ENCODE peak calls at places on chromosomes 13 and 19, in six cellular contexts. G, O, Y, Q, A and S are unnamed samples.

GRCh38 chr19:16771618-16772017 is 52.0 kb downstream of the NWD1 start:
- DNase-seq in G (peak), O (peak), Y (peak), Q (peak), A (peak), S (peak)

GRCh38 chr19:32063601-32064000 is 281.8 kb upstream of the ZNF507 start:
- DNase-seq in G (no peak), O (no peak), Y (no peak), Q (no peak), A (no peak), S (no peak)

GRCh38 chr13:98284677-98285076 is 107.6 kb upstream of the RNF113B start:
- DNase-seq in G (no peak), O (no peak), Y (no peak), Q (no peak), A (no peak), S (no peak)

GRCh38 chr19:41263042-41263849 is 926 bp upstream of the HNRNPUL1 start:
- DNase-seq in G (peak), O (peak), Y (peak), Q (peak), A (peak), S (no peak)

GRCh38 chr13:99086149-99086868 is 108.4 kb upstream of the DOCK9 start:
- DNase-seq in G (peak), O (peak), Y (peak), Q (peak), A (peak), S (peak)

GRCh38 chr19:33388817-33389573 is 15.5 kb downstream of the CEBPG start:
- DNase-seq in G (no peak), O (no peak), Y (peak), Q (no peak), A (no peak), S (no peak)

GRCh38 chr13:27374126-27374613 is 50.2 kb upstream of the GTF3A start:
- DNase-seq in G (no peak), O (no peak), Y (no peak), Q (no peak), A (no peak), S (no peak)

GRCh38 chr19:6238643-6239281 is 41.0 kb downstream of the MLLT1 start:
- DNase-seq in G (peak), O (no peak), Y (no peak), Q (no peak), A (no peak), S (no peak)

GRCh38 chr13:76012091-76012721 is 376.1 kb downstream of the LMO7 start:
- DNase-seq in G (peak), O (no peak), Y (no peak), Q (peak), A (peak), S (no peak)

GRCh38 chr19:57241181-57241580 is 749 bp downstream of the ZNF805 start:
- DNase-seq in G (peak), O (no peak), Y (no peak), Q (peak), A (no peak), S (no peak)

GRCh38 chr13:70784590-70784989 is 676.3 kb upstream of the KLHL1 start:
- DNase-seq in G (no peak), O (no peak), Y (no peak), Q (no peak), A (no peak), S (no peak)

GRCh38 chr19:17075035-17075859 is at the start of the genes HAUS8 and MYO9B:
- DNase-seq in G (peak), O (peak), Y (peak), Q (peak), A (peak), S (peak)

GRCh38 chr13:109385161-109385560 is 401.2 kb downstream of the IRS2 start:
- DNase-seq in G (peak), O (no peak), Y (no peak), Q (no peak), A (no peak), S (no peak)

GRCh38 chr19:34308381-34309367 is 54.3 kb downstream of the GARRE1 start:
- DNase-seq in G (no peak), O (no peak), Y (no peak), Q (no peak), A (no peak), S (no peak)

GRCh38 chr19:43752287-43752875 is 2.4 kb downstream of the SMG9 start:
- DNase-seq in G (no peak), O (no peak), Y (no peak), Q (peak), A (no peak), S (no peak)

DNA sequence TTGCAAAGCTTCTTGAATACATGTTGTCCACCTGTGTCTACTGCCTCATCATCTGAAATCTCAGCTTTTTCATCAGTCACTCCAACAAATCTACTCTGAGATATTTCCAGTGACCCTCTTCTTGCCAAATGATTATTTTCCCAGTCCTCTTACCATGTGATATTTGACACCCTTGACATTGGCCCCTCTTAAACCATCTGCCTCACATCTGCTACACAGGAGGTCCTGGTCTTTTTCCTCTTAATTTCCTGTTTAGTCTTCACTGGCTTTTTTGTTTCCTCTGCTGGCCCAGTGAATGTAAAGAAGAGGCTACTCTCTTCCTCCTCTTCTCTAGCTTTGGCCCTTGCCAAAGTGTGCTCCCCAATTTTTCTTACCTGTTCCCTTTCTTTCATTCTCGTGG is 218.7 kb downstream of the DNAJC15 start:
- DNase-seq in G (peak), O (no peak), Y (no peak), Q (no peak), A (no peak), S (no peak)
- H3K23ac ChIP-seq in G (no peak), O (no peak), Y (no peak), Q (no peak), A (no peak), S (no peak)

DNA sequence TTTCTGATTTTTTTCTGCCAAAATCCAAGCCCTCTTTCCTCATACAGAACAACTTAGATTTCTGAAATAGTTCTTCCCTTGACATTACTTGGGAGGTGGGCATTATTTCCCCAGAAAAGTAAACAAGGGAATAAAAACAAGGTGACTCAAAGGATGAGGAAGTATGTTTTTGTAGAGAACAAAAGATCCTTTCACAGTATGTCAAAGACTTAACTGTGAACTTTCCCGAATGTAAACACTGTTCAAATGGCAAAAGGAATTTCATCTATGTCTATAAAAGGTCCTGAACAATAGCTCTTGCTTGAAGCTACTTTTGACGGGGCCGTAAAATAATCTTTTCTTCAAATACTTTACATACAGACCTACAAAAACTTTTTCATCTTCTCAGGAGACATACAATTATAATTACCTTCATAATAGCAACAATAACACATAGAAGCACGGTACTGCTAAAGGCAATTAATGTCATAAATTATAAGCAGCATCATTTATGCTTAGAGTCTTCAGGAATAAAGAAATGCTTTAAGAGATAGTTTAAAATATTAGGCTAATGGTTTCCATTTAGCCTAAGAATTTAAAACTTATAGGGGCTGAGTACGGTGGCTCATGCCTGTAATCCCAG is 191.1 kb downstream of the RGCC start:
- DNase-seq in G (peak), O (no peak), Y (no peak), Q (peak), A (peak), S (no peak)
- H3K4me2 ChIP-seq in G (no peak), O (no peak), Y (no peak), Q (no peak), A (no peak), S (no peak)

DNA sequence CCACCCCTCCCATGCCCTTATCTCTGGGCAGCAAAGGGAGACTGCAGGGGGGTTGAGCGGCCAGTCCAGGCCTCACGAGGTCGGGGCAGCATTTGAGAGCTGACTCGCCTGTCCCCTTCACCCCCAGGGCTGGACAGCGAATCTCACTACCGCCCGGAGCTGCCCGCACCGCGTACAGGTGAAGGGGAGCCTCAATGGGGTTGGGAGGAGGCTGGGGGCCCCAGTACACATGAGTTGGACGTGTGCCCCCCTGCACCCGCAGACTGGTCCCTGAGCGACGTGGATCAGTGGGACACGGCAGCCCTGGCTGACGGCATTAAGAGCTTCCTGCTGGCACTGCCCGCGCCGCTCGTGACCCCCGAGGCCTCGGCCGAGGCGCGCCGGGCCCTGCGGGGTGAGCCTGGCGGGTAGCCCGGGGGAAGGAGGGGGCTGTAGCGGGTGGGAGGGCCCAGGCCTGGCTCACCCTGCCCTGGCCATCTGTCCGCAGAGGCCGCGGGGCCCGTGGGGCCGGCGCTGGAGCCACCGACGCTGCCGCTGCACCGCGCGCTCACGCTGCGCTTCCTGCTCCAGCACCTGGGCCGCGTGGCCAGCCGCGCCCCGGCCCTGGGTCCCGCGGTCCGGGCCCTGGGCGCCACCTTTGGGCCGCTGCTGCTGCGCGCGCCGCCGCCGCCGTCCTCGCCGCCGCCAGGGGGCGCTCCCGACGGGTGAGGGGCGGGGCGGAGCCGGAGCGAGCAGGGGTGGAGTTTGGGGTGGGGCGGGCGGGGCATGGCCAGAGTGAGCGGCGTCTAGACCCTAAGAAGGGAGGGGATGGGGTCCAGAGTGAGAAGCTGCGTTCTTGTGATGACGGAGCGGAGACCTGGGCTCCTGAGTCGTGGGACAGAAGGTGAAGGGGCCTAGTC is 8.1 kb downstream of the PIK3R2 start:
- DNase-seq in G (peak), O (peak), Y (peak), Q (no peak), A (peak), S (peak)
- H2AFZ ChIP-seq in G (peak), O (no peak), Y (no peak), Q (no peak), A (no peak), S (peak)

DNA sequence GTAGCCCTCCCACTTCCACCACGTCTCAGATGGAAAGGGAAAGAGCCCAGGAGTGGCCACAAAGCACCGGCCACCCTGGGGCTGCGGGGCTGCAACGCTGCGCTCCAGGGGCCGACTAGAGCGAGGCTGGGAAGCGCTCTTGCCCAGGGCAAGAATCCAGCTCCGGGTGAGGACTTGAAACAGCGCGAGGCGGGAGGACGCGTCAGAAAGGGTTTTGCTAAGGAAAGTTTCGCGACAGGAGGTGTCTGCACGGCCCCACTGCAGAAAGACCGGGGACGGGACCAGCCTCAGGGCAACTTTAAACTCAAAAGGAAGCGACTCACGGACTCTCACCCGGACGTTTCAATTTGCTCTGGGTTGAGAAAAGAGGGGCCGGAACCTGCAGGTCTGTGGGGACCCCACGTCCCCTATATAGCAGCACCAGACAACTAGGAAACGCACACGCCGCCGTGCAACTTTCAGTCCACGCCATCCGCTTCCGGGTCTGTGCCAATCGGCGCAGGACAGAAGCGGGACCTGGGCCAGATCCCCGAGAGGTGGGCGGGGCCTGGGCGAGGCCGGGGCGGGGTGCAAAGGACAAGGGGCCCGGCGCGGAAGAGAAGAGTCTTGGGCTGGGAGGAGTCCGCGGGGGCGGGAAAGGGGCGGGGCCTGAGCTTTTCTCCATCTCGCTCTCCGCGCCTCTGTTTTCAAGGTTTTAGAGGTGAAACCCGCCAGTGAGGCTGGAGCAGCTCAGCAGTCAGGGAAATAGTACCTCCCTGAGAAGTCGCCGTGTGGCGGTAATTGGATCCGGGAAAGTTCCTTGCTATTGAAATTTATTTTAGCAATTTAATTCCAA is at the start of gene ZNF816:
- DNase-seq in G (peak), O (peak), Y (peak), Q (peak), A (peak), S (peak)
- H3K23ac ChIP-seq in G (peak), O (no peak), Y (no peak), Q (no peak), A (no peak), S (peak)

GRCh38 chr13:52158629-52159158 is 703 bp downstream of the NEK3 start:
- DNase-seq in G (peak), O (no peak), Y (no peak), Q (peak), A (peak), S (no peak)

GRCh38 chr13:52159159-52159982 is at the start of gene NEK3:
- DNase-seq in G (peak), O (peak), Y (peak), Q (peak), A (peak), S (peak)

GRCh38 chr13:52160053-52160452 is 656 bp upstream of the NEK3 start:
- DNase-seq in G (no peak), O (no peak), Y (no peak), Q (no peak), A (no peak), S (no peak)

GRCh38 chr13:52162279-52163101 is 3.1 kb upstream of the NEK3 start:
- DNase-seq in G (peak), O (no peak), Y (no peak), Q (peak), A (no peak), S (peak)

DNA sequence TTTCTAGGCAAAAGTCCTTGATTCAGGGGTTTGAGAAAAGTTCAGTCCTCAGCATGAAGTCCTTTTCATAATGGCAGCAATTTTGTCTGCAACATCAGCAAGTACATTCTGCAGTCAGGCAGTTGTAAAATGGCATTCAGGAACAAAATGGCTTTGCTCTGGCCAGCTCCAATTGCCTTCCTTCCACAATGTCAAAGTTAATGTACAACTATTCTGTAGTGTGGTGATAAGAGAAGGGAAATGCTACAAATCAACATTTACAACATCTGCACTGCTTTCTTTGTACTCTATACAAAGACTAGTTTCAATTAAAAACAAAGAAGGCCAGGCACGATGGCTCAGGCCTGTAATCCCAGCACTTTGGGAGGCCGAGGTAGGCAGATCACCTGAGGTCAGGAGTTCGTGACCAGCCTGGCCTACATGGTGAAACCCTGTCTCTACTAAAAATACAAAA is 1.8 kb upstream of the NEK3 start:
- DNase-seq in G (no peak), O (no peak), Y (no peak), Q (no peak), A (no peak), S (no peak)
- H3K4me2 ChIP-seq in G (no peak), O (no peak), Y (no peak), Q (no peak), A (no peak), S (no peak)

GRCh38 chr13:30091691-30092090 is 215.7 kb downstream of the KATNAL1 start:
- DNase-seq in G (no peak), O (no peak), Y (no peak), Q (no peak), A (no peak), S (no peak)
- H2AFZ ChIP-seq in G (no peak), O (no peak), Y (no peak), Q (no peak), A (no peak), S (no peak)

GRCh38 chr19:11539495-11540365 is 1.1 kb downstream of the CNN1 start:
- DNase-seq in G (peak), O (no peak), Y (peak), Q (peak), A (no peak), S (no peak)

GRCh38 chr19:11535792-11536595 is 2.7 kb upstream of the CNN1 start:
- DNase-seq in G (peak), O (peak), Y (peak), Q (peak), A (peak), S (peak)

GRCh38 chr19:11538232-11539036 is at the start of gene CNN1:
- DNase-seq in G (peak), O (peak), Y (peak), Q (peak), A (no peak), S (no peak)

GRCh38 chr19:11540642-11541041 is 2.0 kb downstream of the CNN1 start:
- DNase-seq in G (no peak), O (no peak), Y (no peak), Q (no peak), A (no peak), S (no peak)

GRCh38 chr19:11541238-11541637 is 2.6 kb downstream of the CNN1 start:
- DNase-seq in G (no peak), O (no peak), Y (no peak), Q (no peak), A (no peak), S (no peak)
- H3K23ac ChIP-seq in G (no peak), O (no peak), Y (no peak), Q (no peak), A (no peak), S (no peak)

GRCh38 chr13:107395927-107396757 is 819.2 kb downstream of the LIG4 start:
- DNase-seq in G (no peak), O (no peak), Y (no peak), Q (no peak), A (no peak), S (no peak)
- H3K4me2 ChIP-seq in G (no peak), O (no peak), Y (no peak), Q (no peak), A (no peak), S (no peak)